ENCODE peak calls at places on chromosomes 16 and 17, in four cellular contexts. One of them, this sample, is unnamed.

GRCh38 chr17:11554542-11554941 is 43.7 kb upstream of the DNAH9 start:
- DNase-seq in ovary: no peak
- DNase-seq in nephron progenitor cell: no peak
- DNase-seq in CD4-positive, alpha-beta T cell: no peak
- DNase-seq in this sample: no peak

GRCh38 chr16:27231692-27232060 is 28.4 kb downstream of the KDM8 start:
- DNase-seq in ovary: no peak
- DNase-seq in nephron progenitor cell: no peak
- DNase-seq in CD4-positive, alpha-beta T cell: no peak
- DNase-seq in this sample: no peak

GRCh38 chr17:29615048-29615385 is 7.7 kb downstream of the CORO6 start:
- DNase-seq in ovary: no peak
- DNase-seq in nephron progenitor cell: peak; percentile 18
- DNase-seq in CD4-positive, alpha-beta T cell: peak; percentile 63
- DNase-seq in this sample: no peak

GRCh38 chr17:71530227-71530626 is 590.6 kb upstream of the SOX9 start:
- DNase-seq in ovary: no peak
- DNase-seq in nephron progenitor cell: no peak
- DNase-seq in CD4-positive, alpha-beta T cell: no peak
- DNase-seq in this sample: no peak

GRCh38 chr17:74742153-74742515 is 5.1 kb downstream of the RAB37 start:
- DNase-seq in ovary: no peak
- DNase-seq in nephron progenitor cell: no peak
- DNase-seq in CD4-positive, alpha-beta T cell: peak; percentile 62
- DNase-seq in this sample: no peak

GRCh38 chr16:1610841-1611653 is 825 bp downstream of the IFT140 start:
- DNase-seq in ovary: peak; percentile 29
- DNase-seq in nephron progenitor cell: no peak
- DNase-seq in CD4-positive, alpha-beta T cell: peak; percentile 34
- DNase-seq in this sample: no peak

GRCh38 chr16:25034916-25035315 is 19.7 kb upstream of the ARHGAP17 start:
- DNase-seq in ovary: no peak
- DNase-seq in nephron progenitor cell: no peak
- DNase-seq in CD4-positive, alpha-beta T cell: no peak
- DNase-seq in this sample: no peak

GRCh38 chr17:81840826-81841778 is 6.3 kb upstream of the PPP1R27 start:
- DNase-seq in ovary: no peak
- DNase-seq in nephron progenitor cell: no peak
- DNase-seq in CD4-positive, alpha-beta T cell: no peak
- DNase-seq in this sample: no peak

GRCh38 chr16:4111748-4112696 is 4.2 kb downstream of the ADCY9 start:
- DNase-seq in ovary: no peak
- DNase-seq in nephron progenitor cell: no peak
- DNase-seq in CD4-positive, alpha-beta T cell: no peak
- DNase-seq in this sample: no peak

GRCh38 chr17:16442141-16442540 is 26.8 kb downstream of the TRPV2 start:
- DNase-seq in ovary: no peak
- DNase-seq in nephron progenitor cell: no peak
- DNase-seq in CD4-positive, alpha-beta T cell: no peak
- DNase-seq in this sample: no peak

DNA sequence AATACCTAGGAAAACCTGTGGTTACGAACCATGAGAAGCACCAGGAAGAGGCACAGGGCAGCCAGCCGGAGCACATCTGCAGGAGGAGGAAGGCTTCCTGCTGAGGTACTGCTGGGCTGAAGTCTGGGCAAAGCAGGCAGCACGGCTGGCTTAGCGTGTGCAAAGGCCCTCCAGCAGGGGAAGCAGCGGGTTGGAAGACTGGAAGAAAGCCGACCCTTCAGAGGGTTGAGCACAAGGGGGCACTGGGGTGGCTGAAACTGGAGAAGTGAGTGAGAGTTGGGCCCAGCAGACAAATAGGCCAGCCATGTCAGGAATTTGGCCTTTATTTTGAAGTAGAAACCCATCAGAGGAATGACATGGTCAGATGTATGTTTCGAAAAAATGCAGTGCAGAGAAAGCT is 12.1 kb upstream of the HSD3B7 start:
- DNase-seq in ovary: no peak
- DNase-seq in nephron progenitor cell: no peak
- DNase-seq in CD4-positive, alpha-beta T cell: no peak
- DNase-seq in this sample: no peak
- TF ChIP-seq CTCF in ovary: no peak
- TF ChIP-seq CTCF in nephron progenitor cell: no peak
- TF ChIP-seq CTCF in CD4-positive, alpha-beta T cell: no peak
- TF ChIP-seq CTCF in this sample: no peak

GRCh38 chr17:57145347-57145746 is 60.3 kb downstream of the AKAP1 start:
- DNase-seq in ovary: no peak
- DNase-seq in nephron progenitor cell: no peak
- DNase-seq in CD4-positive, alpha-beta T cell: no peak
- DNase-seq in this sample: no peak

GRCh38 chr17:57144567-57144966 is 59.5 kb downstream of the AKAP1 start:
- DNase-seq in ovary: no peak
- DNase-seq in nephron progenitor cell: no peak
- DNase-seq in CD4-positive, alpha-beta T cell: no peak
- DNase-seq in this sample: no peak

GRCh38 chr17:57142925-57143324 is 57.9 kb downstream of the AKAP1 start:
- DNase-seq in ovary: no peak
- DNase-seq in nephron progenitor cell: peak; percentile 35
- DNase-seq in CD4-positive, alpha-beta T cell: no peak
- DNase-seq in this sample: no peak

GRCh38 chr17:57143919-57144318 is 58.9 kb downstream of the AKAP1 start:
- DNase-seq in ovary: no peak
- DNase-seq in nephron progenitor cell: no peak
- DNase-seq in CD4-positive, alpha-beta T cell: no peak
- DNase-seq in this sample: no peak

DNA sequence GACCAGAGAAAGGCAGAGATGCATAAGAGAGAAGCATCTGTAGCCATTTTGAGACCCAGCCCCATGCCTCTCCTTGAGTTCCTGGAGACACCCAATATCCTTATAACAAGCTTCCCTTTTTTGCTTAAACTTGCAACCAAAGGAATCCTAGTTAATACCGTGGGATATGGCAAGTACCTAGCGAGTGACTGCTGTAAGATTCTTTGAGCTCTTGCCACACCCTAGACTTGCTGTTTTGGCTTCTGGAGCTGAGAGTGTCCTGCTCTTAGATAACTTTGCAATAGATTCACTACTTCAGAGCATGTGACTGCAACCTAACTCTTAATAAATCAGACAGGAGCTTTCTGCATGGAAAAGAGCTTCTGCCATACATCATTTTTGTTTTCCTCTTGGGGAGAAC is 58.3 kb downstream of the AKAP1 start:
- DNase-seq in ovary: no peak
- DNase-seq in nephron progenitor cell: no peak
- DNase-seq in CD4-positive, alpha-beta T cell: no peak
- DNase-seq in this sample: no peak
- TF ChIP-seq CTCF in ovary: no peak
- TF ChIP-seq CTCF in nephron progenitor cell: no peak
- TF ChIP-seq CTCF in CD4-positive, alpha-beta T cell: no peak
- TF ChIP-seq CTCF in this sample: no peak

GRCh38 chr17:57085448-57086068 is 512 bp downstream of the AKAP1 start:
- DNase-seq in ovary: peak; percentile 71
- DNase-seq in nephron progenitor cell: peak; percentile 70
- DNase-seq in CD4-positive, alpha-beta T cell: peak; percentile 64
- DNase-seq in this sample: peak; percentile 79

GRCh38 chr17:57088298-57088697 is 3.3 kb downstream of the AKAP1 start:
- DNase-seq in ovary: no peak
- DNase-seq in nephron progenitor cell: no peak
- DNase-seq in CD4-positive, alpha-beta T cell: no peak
- DNase-seq in this sample: no peak

GRCh38 chr17:57086069-57086930 is 1.3 kb downstream of the AKAP1 start:
- DNase-seq in ovary: peak; percentile 38
- DNase-seq in nephron progenitor cell: peak; percentile 36
- DNase-seq in CD4-positive, alpha-beta T cell: peak; percentile 36
- DNase-seq in this sample: peak; percentile 34

GRCh38 chr17:57084361-57084801 is 665 bp upstream of the AKAP1 start:
- DNase-seq in ovary: no peak
- DNase-seq in nephron progenitor cell: no peak
- DNase-seq in CD4-positive, alpha-beta T cell: no peak
- DNase-seq in this sample: no peak

GRCh38 chr17:57084802-57085447 is at the start of gene AKAP1:
- DNase-seq in ovary: peak; percentile 96
- DNase-seq in nephron progenitor cell: peak; percentile 96
- DNase-seq in CD4-positive, alpha-beta T cell: peak; percentile 95
- DNase-seq in this sample: peak; percentile 97
- TF ChIP-seq CTCF in ovary: no peak
- TF ChIP-seq CTCF in nephron progenitor cell: no peak
- TF ChIP-seq CTCF in CD4-positive, alpha-beta T cell: no peak
- TF ChIP-seq CTCF in this sample: no peak

GRCh38 chr17:80364091-80364691 is 50.8 kb upstream of the ENDOV start:
- DNase-seq in ovary: peak; percentile 40
- DNase-seq in nephron progenitor cell: peak; percentile 53
- DNase-seq in CD4-positive, alpha-beta T cell: no peak
- DNase-seq in this sample: peak; percentile 55
- TF ChIP-seq CTCF in ovary: no peak
- TF ChIP-seq CTCF in nephron progenitor cell: peak; percentile 46
- TF ChIP-seq CTCF in CD4-positive, alpha-beta T cell: no peak
- TF ChIP-seq CTCF in this sample: peak; percentile 27

DNA sequence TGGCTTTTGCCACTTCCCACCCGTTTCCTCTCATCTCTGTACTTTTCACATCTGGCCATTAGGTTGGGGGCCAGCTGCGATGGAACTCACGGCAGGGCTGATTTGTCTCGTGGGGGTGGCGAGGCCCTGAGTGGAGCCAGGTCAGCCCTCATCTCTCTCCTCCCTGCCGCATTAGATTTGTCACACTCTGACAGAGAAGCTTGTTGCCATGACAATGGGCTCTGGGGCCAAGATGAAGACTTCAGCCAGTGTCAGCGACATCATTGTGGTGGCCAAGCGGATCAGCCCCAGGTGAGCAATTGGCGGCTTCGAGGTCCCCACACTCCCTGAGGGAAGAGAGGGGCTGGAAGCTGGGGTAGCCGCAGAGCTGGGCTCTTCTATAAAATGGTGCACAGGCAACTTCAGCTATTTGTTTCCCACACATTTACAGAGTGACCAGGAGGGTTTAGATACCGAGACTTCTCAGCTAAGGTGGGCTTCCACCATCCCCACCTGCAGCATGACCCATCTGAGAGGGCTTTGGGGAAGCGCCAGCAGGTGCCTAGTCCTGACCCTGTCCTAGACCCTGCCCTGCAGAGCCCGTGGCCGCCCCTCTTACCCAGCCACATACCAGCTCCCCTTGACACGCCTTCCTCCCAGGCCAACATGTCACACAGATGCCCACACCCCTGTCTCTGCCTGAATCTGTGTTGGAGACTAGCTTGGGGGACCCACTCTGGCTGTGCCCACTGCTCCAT is 8.4 kb downstream of the TMEM98 start:
- DNase-seq in ovary: peak; percentile 27
- DNase-seq in nephron progenitor cell: no peak
- DNase-seq in CD4-positive, alpha-beta T cell: no peak
- DNase-seq in this sample: no peak
- TF ChIP-seq CTCF in ovary: no peak
- TF ChIP-seq CTCF in nephron progenitor cell: no peak
- TF ChIP-seq CTCF in CD4-positive, alpha-beta T cell: no peak
- TF ChIP-seq CTCF in this sample: no peak

GRCh38 chr16:23384878-23385277 is 68.1 kb downstream of the COG7 start:
- DNase-seq in ovary: no peak
- DNase-seq in nephron progenitor cell: no peak
- DNase-seq in CD4-positive, alpha-beta T cell: no peak
- DNase-seq in this sample: no peak
- TF ChIP-seq CTCF in ovary: no peak
- TF ChIP-seq CTCF in nephron progenitor cell: no peak
- TF ChIP-seq CTCF in CD4-positive, alpha-beta T cell: no peak
- TF ChIP-seq CTCF in this sample: no peak

GRCh38 chr17:59558039-59558438 is 7.4 kb upstream of the DHX40 start:
- DNase-seq in ovary: no peak
- DNase-seq in nephron progenitor cell: no peak
- DNase-seq in CD4-positive, alpha-beta T cell: no peak
- DNase-seq in this sample: no peak

GRCh38 chr17:59561042-59561441 is 4.4 kb upstream of the DHX40 start:
- DNase-seq in ovary: no peak
- DNase-seq in nephron progenitor cell: no peak
- DNase-seq in CD4-positive, alpha-beta T cell: no peak
- DNase-seq in this sample: no peak

DNA sequence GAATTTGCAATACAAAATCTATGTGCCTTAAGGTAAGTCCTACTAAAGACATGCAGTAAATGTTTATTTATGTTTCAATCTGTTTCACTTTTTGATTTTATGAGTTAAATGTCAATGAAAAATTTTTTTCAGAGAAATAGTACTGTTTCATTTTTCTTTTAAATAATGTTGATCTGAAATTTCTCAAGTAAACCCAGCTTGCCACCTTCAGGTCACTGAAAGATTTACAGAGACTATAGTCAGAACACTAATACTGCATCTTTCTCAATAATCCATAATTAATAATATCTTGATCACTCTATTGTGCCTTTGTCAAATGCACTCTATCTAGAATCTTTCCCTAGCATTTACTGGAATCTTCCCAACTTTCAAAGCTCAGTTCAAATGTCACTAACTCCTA is 6.5 kb upstream of the DHX40 start:
- DNase-seq in ovary: no peak
- DNase-seq in nephron progenitor cell: no peak
- DNase-seq in CD4-positive, alpha-beta T cell: no peak
- DNase-seq in this sample: no peak
- TF ChIP-seq CTCF in ovary: no peak
- TF ChIP-seq CTCF in nephron progenitor cell: no peak
- TF ChIP-seq CTCF in CD4-positive, alpha-beta T cell: no peak
- TF ChIP-seq CTCF in this sample: peak; percentile 30

GRCh38 chr17:56478836-56479447 is 114.6 kb upstream of the NOG start:
- DNase-seq in ovary: no peak
- DNase-seq in nephron progenitor cell: no peak
- DNase-seq in CD4-positive, alpha-beta T cell: no peak
- DNase-seq in this sample: peak; percentile 18
- TF ChIP-seq CTCF in ovary: no peak
- TF ChIP-seq CTCF in nephron progenitor cell: peak; percentile 54
- TF ChIP-seq CTCF in CD4-positive, alpha-beta T cell: peak; percentile 19
- TF ChIP-seq CTCF in this sample: peak; percentile 62

DNA sequence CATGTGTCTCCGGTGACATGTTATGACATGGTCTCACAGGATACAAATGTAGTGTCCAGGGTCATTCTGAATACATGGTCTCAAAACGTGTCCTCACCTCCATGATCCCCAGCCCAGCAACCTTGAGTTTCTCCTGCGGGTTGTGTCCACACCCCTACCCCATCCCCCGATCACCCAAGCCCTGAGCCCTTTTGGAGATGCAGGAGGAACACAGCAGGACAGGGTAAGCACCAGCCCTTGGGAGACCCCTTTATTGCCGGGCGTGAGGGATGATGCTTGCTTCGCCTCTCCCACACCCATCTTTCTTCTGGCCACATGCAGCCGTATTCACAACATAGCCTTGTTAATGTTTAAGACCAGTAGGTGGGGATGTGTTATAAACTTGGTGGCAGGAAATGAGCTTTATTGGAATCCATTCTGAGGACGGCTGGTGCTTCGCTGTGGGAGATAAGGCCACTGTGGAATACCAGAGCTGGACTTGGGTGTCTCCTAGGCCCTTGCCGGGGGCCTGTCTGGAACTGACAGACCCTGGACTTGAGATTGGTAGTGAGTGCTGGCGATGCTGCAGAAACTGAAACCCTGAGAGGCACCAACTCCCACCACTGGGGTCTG is 5.5 kb downstream of the TMEM132E start:
- DNase-seq in ovary: no peak
- DNase-seq in nephron progenitor cell: no peak
- DNase-seq in CD4-positive, alpha-beta T cell: no peak
- DNase-seq in this sample: peak; percentile 12
- TF ChIP-seq CTCF in ovary: no peak
- TF ChIP-seq CTCF in nephron progenitor cell: no peak
- TF ChIP-seq CTCF in CD4-positive, alpha-beta T cell: no peak
- TF ChIP-seq CTCF in this sample: no peak